ENCODE peak calls at places on chromosomes 13 and 19, in four cellular contexts. E is breast epithelium, L is lower lobe of right lung, K is activated T-helper 1 cell treated with Interleukin-2 at 50 U/mL for 16 hours. J is an unnamed sample.

GRCh38 chr19:49364083-49364687 is 508 bp downstream of the DKKL1 start:
- DNase-seq in E (no peak), K (no peak), L (no peak), J (no peak)

GRCh38 chr13:93963266-93964131 is 516.0 kb downstream of the DCT start:
- DNase-seq in E (no peak), K (no peak), L (no peak), J (no peak)

GRCh38 chr19:18475762-18476331 is 37.9 kb upstream of the ISYNA1 start:
- DNase-seq in L (no peak), E (no peak), K (no peak), J (no peak)

GRCh38 chr13:30308548-30308947 is 1.2 kb upstream of the KATNAL1 start:
- DNase-seq in E (no peak), K (no peak), L (no peak), J (no peak)

GRCh38 chr19:18607222-18608101 is 863 bp upstream of the CRLF1 start:
- DNase-seq in E (no peak), L (no peak), K (no peak), J (peak)

GRCh38 chr19:45477713-45478453 is 10.1 kb downstream of the FOSB start:
- DNase-seq in K (no peak), L (no peak), E (no peak), J (no peak)

GRCh38 chr13:51674276-51674675 is 90.0 kb downstream of the WDFY2 start:
- DNase-seq in E (peak), L (peak), K (no peak), J (no peak)

GRCh38 chr13:21434588-21434987 is 24.5 kb downstream of the ZDHHC20 start:
- DNase-seq in E (no peak), K (no peak), L (no peak), J (no peak)

GRCh38 chr13:105611424-105611823 is 924.0 kb downstream of the EFNB2 start:
- DNase-seq in L (no peak), K (no peak), E (no peak), J (no peak)

J was measured in B cell.